ENCODE peak calls at places on chromosomes 4 and X, in four cellular contexts. One of them, this sample, is unnamed.

GRCh38 chrX:70508296-70508911 is 63.8 kb downstream of the DLG3 start:
- DNase-seq in cardiac fibroblast: peak
- DNase-seq in uterus: no peak
- DNase-seq in AG10803: no peak
- DNase-seq in this sample: no peak

GRCh38 chr4:109434007-109434792 is 585 bp downstream of the SEC24B start:
- DNase-seq in uterus: peak
- DNase-seq in AG10803: no peak
- DNase-seq in cardiac fibroblast: peak
- DNase-seq in this sample: peak

GRCh38 chrX:1451251-1451675 is 1.4 kb downstream of the ASMTL start:
- DNase-seq in AG10803: no peak
- DNase-seq in cardiac fibroblast: no peak
- DNase-seq in uterus: no peak
- DNase-seq in this sample: no peak

GRCh38 chrX:140141444-140142029 is 176.2 kb upstream of the CXorf66 start:
- DNase-seq in cardiac fibroblast: peak
- DNase-seq in AG10803: peak
- DNase-seq in uterus: no peak
- DNase-seq in this sample: peak

GRCh38 chr4:174460684-174461083 is 61.6 kb downstream of the HPGD start:
- DNase-seq in uterus: no peak
- DNase-seq in cardiac fibroblast: peak
- DNase-seq in AG10803: no peak
- DNase-seq in this sample: peak

GRCh38 chrX:15497865-15498264 is 2.7 kb upstream of the BMX start:
- DNase-seq in AG10803: peak
- DNase-seq in cardiac fibroblast: peak
- DNase-seq in uterus: no peak
- DNase-seq in this sample: peak

GRCh38 chrX:135973025-135973547 is 702 bp downstream of the MMGT1 start:
- DNase-seq in uterus: no peak
- DNase-seq in AG10803: peak
- DNase-seq in cardiac fibroblast: peak
- DNase-seq in this sample: no peak

GRCh38 chr4:16122784-16123183 is 39.0 kb upstream of the PROM1 start:
- DNase-seq in uterus: no peak
- DNase-seq in AG10803: no peak
- DNase-seq in cardiac fibroblast: no peak
- DNase-seq in this sample: no peak

GRCh38 chrX:120791013-120791643 is 84.5 kb downstream of the CT47B1 start:
- DNase-seq in AG10803: peak
- DNase-seq in cardiac fibroblast: peak
- DNase-seq in uterus: peak
- DNase-seq in this sample: no peak

GRCh38 chr4:17535242-17535641 is 20.3 kb downstream of the CLRN2 start:
- DNase-seq in AG10803: no peak
- DNase-seq in cardiac fibroblast: no peak
- DNase-seq in uterus: no peak
- DNase-seq in this sample: no peak

GRCh38 chr4:43875655-43876054 is 573.0 kb downstream of the KCTD8 start:
- DNase-seq in uterus: no peak
- DNase-seq in cardiac fibroblast: no peak
- DNase-seq in AG10803: no peak
- DNase-seq in this sample: no peak

GRCh38 chr4:6071191-6071958 is 53.1 kb upstream of the C4orf50 start:
- DNase-seq in cardiac fibroblast: no peak
- DNase-seq in AG10803: no peak
- DNase-seq in uterus: no peak
- DNase-seq in this sample: no peak